ENCODE peak calls at places on chromosomes 11 and 22, in ten cellular contexts. E, A, K, X, F, Z, M, S, O and C are unnamed samples.

GRCh38 chr22:43160497-43161126 is 9.3 kb downstream of the TSPO start:
- DNase-seq in E (no peak), A (no peak), K (no peak), X (no peak), F (no peak), Z (no peak), M (no peak), S (no peak), O (no peak), C (no peak)

GRCh38 chr11:67534070-67534679 is 10.9 kb upstream of the CABP2 start:
- DNase-seq in E (no peak), A (no peak), K (no peak), X (no peak), F (no peak), Z (peak; percentile 36), M (no peak), S (no peak), O (no peak), C (no peak)

GRCh38 chr11:65410936-65411680 is 11.5 kb upstream of the NEAT1 start:
- DNase-seq in E (no peak), A (no peak), K (peak; percentile 55), X (no peak), F (peak; percentile 67), Z (no peak), M (no peak), S (peak; percentile 12), O (no peak), C (peak; percentile 72)

GRCh38 chr22:21626735-21627469 is 2.9 kb downstream of the YDJC start:
- DNase-seq in E (no peak), A (no peak), K (no peak), X (no peak), F (no peak), Z (no peak), M (no peak), S (no peak), O (no peak), C (no peak)

GRCh38 chr11:122758974-122759373 is 79.3 kb upstream of the CRTAM start:
- DNase-seq in E (no peak), A (no peak), K (no peak), X (no peak), F (no peak), Z (no peak), M (no peak), S (no peak), O (no peak), C (no peak)

GRCh38 chr11:68033708-68034045 is 3.2 kb downstream of the NDUFS8 start:
- DNase-seq in E (no peak), A (no peak), K (peak; percentile 72), X (no peak), F (no peak), Z (no peak), M (no peak), S (peak; percentile 71), O (no peak), C (no peak)

GRCh38 chr11:35367491-35367890 is 51.9 kb downstream of the SLC1A2 start:
- DNase-seq in E (no peak), A (no peak), K (no peak), X (no peak), F (no peak), Z (peak; percentile 84), M (no peak), S (no peak), O (peak; percentile 76), C (no peak)

GRCh38 chr11:129143335-129143734 is 48.8 kb downstream of the ARHGAP32 start:
- DNase-seq in E (peak; percentile 99), A (no peak), K (peak; percentile 59), X (no peak), F (peak; percentile 91), Z (peak; percentile 99), M (peak; percentile 86), S (peak; percentile 59), O (peak; percentile 98), C (peak; percentile 95)

GRCh38 chr11:57094206-57094940 is 87.4 kb upstream of the LRRC55 start:
- DNase-seq in E (no peak), A (no peak), K (no peak), X (no peak), F (no peak), Z (peak; percentile 23), M (no peak), S (no peak), O (peak; percentile 21), C (no peak)

GRCh38 chr11:110200836-110201235 is 95.6 kb downstream of the RDX start:
- DNase-seq in E (no peak), A (no peak), K (no peak), X (no peak), F (no peak), Z (no peak), M (no peak), S (no peak), O (no peak), C (no peak)

GRCh38 chr11:78109011-78109685 is 29.5 kb upstream of the NDUFC2 start:
- DNase-seq in E (no peak), A (no peak), K (no peak), X (no peak), F (no peak), Z (no peak), M (no peak), S (no peak), O (no peak), C (no peak)